ENCODE peak calls at places on chromosomes 4 and X, in ten cellular contexts. One of them, this sample, is unnamed.
A peak's percentile ranks its signal among the peaks of the same experiment; 100 is the strongest.

GRCh38 chr4:152536545-152537182 is 772 bp upstream of the FBXW7 start:
- DNase-seq in retinal pigment epithelial cell: peak; percentile 11
- DNase-seq in pancreas: no peak
- DNase-seq in kidney: peak; percentile 65
- DNase-seq in cardiac fibroblast: peak; percentile 61
- DNase-seq in astrocyte of the cerebellum: no peak
- DNase-seq in GM23338: peak; percentile 69
- DNase-seq in mucosa of descending colon: peak; percentile 55
- DNase-seq in osteocyte: no peak
- DNase-seq in glutamatergic neuron: no peak
- DNase-seq in this sample: peak; percentile 22

GRCh38 chr4:168153596-168154440 is 61.5 kb downstream of the ANXA10 start:
- DNase-seq in osteocyte: no peak
- DNase-seq in pancreas: peak; percentile 78
- DNase-seq in mucosa of descending colon: peak; percentile 76
- DNase-seq in GM23338: peak; percentile 77
- DNase-seq in kidney: peak; percentile 87
- DNase-seq in retinal pigment epithelial cell: peak; percentile 42
- DNase-seq in cardiac fibroblast: peak; percentile 90
- DNase-seq in glutamatergic neuron: peak; percentile 59
- DNase-seq in astrocyte of the cerebellum: peak; percentile 58
- DNase-seq in this sample: peak; percentile 15

GRCh38 chr4:151263455-151263854 is 13.5 kb upstream of the PRSS48 start:
- DNase-seq in osteocyte: no peak
- DNase-seq in GM23338: no peak
- DNase-seq in kidney: no peak
- DNase-seq in astrocyte of the cerebellum: no peak
- DNase-seq in cardiac fibroblast: no peak
- DNase-seq in glutamatergic neuron: no peak
- DNase-seq in retinal pigment epithelial cell: peak; percentile 7
- DNase-seq in mucosa of descending colon: no peak
- DNase-seq in pancreas: no peak
- DNase-seq in this sample: no peak

GRCh38 chr4:120078216-120078615 is 11.6 kb upstream of the MAD2L1 start:
- DNase-seq in mucosa of descending colon: no peak
- DNase-seq in glutamatergic neuron: no peak
- DNase-seq in astrocyte of the cerebellum: no peak
- DNase-seq in retinal pigment epithelial cell: no peak
- DNase-seq in cardiac fibroblast: peak; percentile 47
- DNase-seq in osteocyte: no peak
- DNase-seq in kidney: no peak
- DNase-seq in pancreas: no peak
- DNase-seq in GM23338: no peak
- DNase-seq in this sample: no peak

GRCh38 chr4:15925830-15926229 is 12.7 kb downstream of the FGFBP1 start:
- DNase-seq in astrocyte of the cerebellum: no peak
- DNase-seq in kidney: no peak
- DNase-seq in pancreas: no peak
- DNase-seq in mucosa of descending colon: no peak
- DNase-seq in cardiac fibroblast: no peak
- DNase-seq in osteocyte: no peak
- DNase-seq in GM23338: no peak
- DNase-seq in retinal pigment epithelial cell: no peak
- DNase-seq in glutamatergic neuron: no peak
- DNase-seq in this sample: no peak

GRCh38 chrX:12949927-12950656 is 24.8 kb upstream of the TMSB4X start:
- DNase-seq in astrocyte of the cerebellum: no peak
- DNase-seq in mucosa of descending colon: peak; percentile 88
- DNase-seq in kidney: peak; percentile 88
- DNase-seq in osteocyte: no peak
- DNase-seq in retinal pigment epithelial cell: peak; percentile 81
- DNase-seq in pancreas: peak; percentile 60
- DNase-seq in glutamatergic neuron: no peak
- DNase-seq in cardiac fibroblast: peak; percentile 94
- DNase-seq in GM23338: no peak
- DNase-seq in this sample: peak; percentile 61

GRCh38 chrX:56978172-56978571 is 17.2 kb downstream of the SPIN3 start:
- DNase-seq in pancreas: no peak
- DNase-seq in kidney: no peak
- DNase-seq in astrocyte of the cerebellum: peak; percentile 26
- DNase-seq in glutamatergic neuron: no peak
- DNase-seq in osteocyte: no peak
- DNase-seq in retinal pigment epithelial cell: peak; percentile 4
- DNase-seq in cardiac fibroblast: peak; percentile 60
- DNase-seq in mucosa of descending colon: no peak
- DNase-seq in GM23338: peak; percentile 64
- DNase-seq in this sample: no peak

GRCh38 chrX:107669885-107670628 is 41.7 kb downstream of the PRPS1 start:
- DNase-seq in kidney: no peak
- DNase-seq in astrocyte of the cerebellum: no peak
- DNase-seq in retinal pigment epithelial cell: no peak
- DNase-seq in mucosa of descending colon: no peak
- DNase-seq in pancreas: no peak
- DNase-seq in GM23338: no peak
- DNase-seq in osteocyte: no peak
- DNase-seq in cardiac fibroblast: no peak
- DNase-seq in glutamatergic neuron: no peak
- DNase-seq in this sample: no peak

GRCh38 chr4:37245391-37245954 is 930 bp downstream of the NWD2 start:
- DNase-seq in cardiac fibroblast: peak; percentile 7
- DNase-seq in retinal pigment epithelial cell: no peak
- DNase-seq in osteocyte: no peak
- DNase-seq in mucosa of descending colon: no peak
- DNase-seq in GM23338: peak; percentile 57
- DNase-seq in glutamatergic neuron: peak; percentile 7
- DNase-seq in kidney: no peak
- DNase-seq in pancreas: no peak
- DNase-seq in astrocyte of the cerebellum: no peak
- DNase-seq in this sample: no peak

GRCh38 chrX:31500920-31501319 is 429.1 kb upstream of the FTHL17 start:
- DNase-seq in pancreas: no peak
- DNase-seq in retinal pigment epithelial cell: no peak
- DNase-seq in osteocyte: no peak
- DNase-seq in glutamatergic neuron: no peak
- DNase-seq in astrocyte of the cerebellum: no peak
- DNase-seq in mucosa of descending colon: no peak
- DNase-seq in cardiac fibroblast: peak; percentile 55
- DNase-seq in GM23338: peak; percentile 5
- DNase-seq in kidney: no peak
- DNase-seq in this sample: no peak

GRCh38 chr4:35500812-35501211 is 743.5 kb downstream of the ARAP2 start:
- DNase-seq in mucosa of descending colon: no peak
- DNase-seq in glutamatergic neuron: no peak
- DNase-seq in osteocyte: no peak
- DNase-seq in pancreas: no peak
- DNase-seq in GM23338: no peak
- DNase-seq in retinal pigment epithelial cell: no peak
- DNase-seq in cardiac fibroblast: no peak
- DNase-seq in kidney: no peak
- DNase-seq in astrocyte of the cerebellum: no peak
- DNase-seq in this sample: no peak

GRCh38 chrX:69144854-69145253 is 20.4 kb downstream of the PJA1 start:
- DNase-seq in retinal pigment epithelial cell: no peak
- DNase-seq in cardiac fibroblast: no peak
- DNase-seq in pancreas: no peak
- DNase-seq in astrocyte of the cerebellum: no peak
- DNase-seq in mucosa of descending colon: no peak
- DNase-seq in GM23338: no peak
- DNase-seq in osteocyte: no peak
- DNase-seq in glutamatergic neuron: no peak
- DNase-seq in kidney: no peak
- DNase-seq in this sample: no peak

GRCh38 chr4:94550352-94550751 is 98.6 kb downstream of the PDLIM5 start:
- DNase-seq in osteocyte: no peak
- DNase-seq in glutamatergic neuron: no peak
- DNase-seq in cardiac fibroblast: no peak
- DNase-seq in GM23338: no peak
- DNase-seq in retinal pigment epithelial cell: no peak
- DNase-seq in pancreas: no peak
- DNase-seq in kidney: no peak
- DNase-seq in astrocyte of the cerebellum: no peak
- DNase-seq in mucosa of descending colon: no peak
- DNase-seq in this sample: no peak

GRCh38 chr4:54099287-54099958 is 540 bp upstream of the GSX2 start:
- DNase-seq in astrocyte of the cerebellum: peak; percentile 28
- DNase-seq in glutamatergic neuron: peak; percentile 19
- DNase-seq in kidney: no peak
- DNase-seq in GM23338: peak; percentile 67
- DNase-seq in retinal pigment epithelial cell: peak; percentile 93
- DNase-seq in mucosa of descending colon: no peak
- DNase-seq in pancreas: no peak
- DNase-seq in osteocyte: no peak
- DNase-seq in cardiac fibroblast: no peak
- DNase-seq in this sample: no peak

GRCh38 chr4:142663828-142664227 is 182.3 kb downstream of the INPP4B start:
- DNase-seq in glutamatergic neuron: no peak
- DNase-seq in cardiac fibroblast: peak; percentile 35
- DNase-seq in mucosa of descending colon: no peak
- DNase-seq in pancreas: no peak
- DNase-seq in retinal pigment epithelial cell: no peak
- DNase-seq in astrocyte of the cerebellum: no peak
- DNase-seq in GM23338: no peak
- DNase-seq in osteocyte: no peak
- DNase-seq in kidney: no peak
- DNase-seq in this sample: no peak

GRCh38 chr4:151355155-151355554 is 29.8 kb upstream of the SH3D19 start:
- DNase-seq in GM23338: no peak
- DNase-seq in osteocyte: no peak
- DNase-seq in pancreas: no peak
- DNase-seq in mucosa of descending colon: no peak
- DNase-seq in retinal pigment epithelial cell: no peak
- DNase-seq in astrocyte of the cerebellum: no peak
- DNase-seq in kidney: no peak
- DNase-seq in glutamatergic neuron: no peak
- DNase-seq in cardiac fibroblast: no peak
- DNase-seq in this sample: no peak

GRCh38 chr4:33395731-33396485 is 2675.7 kb downstream of the PCDH7 start:
- DNase-seq in pancreas: no peak
- DNase-seq in GM23338: no peak
- DNase-seq in osteocyte: no peak
- DNase-seq in glutamatergic neuron: no peak
- DNase-seq in astrocyte of the cerebellum: no peak
- DNase-seq in retinal pigment epithelial cell: no peak
- DNase-seq in kidney: no peak
- DNase-seq in cardiac fibroblast: no peak
- DNase-seq in mucosa of descending colon: no peak
- DNase-seq in this sample: no peak

GRCh38 chr4:137069473-137069872 is 462.8 kb downstream of the PCDH18 start:
- DNase-seq in retinal pigment epithelial cell: no peak
- DNase-seq in glutamatergic neuron: no peak
- DNase-seq in pancreas: no peak
- DNase-seq in kidney: no peak
- DNase-seq in cardiac fibroblast: no peak
- DNase-seq in osteocyte: no peak
- DNase-seq in GM23338: peak; percentile 17
- DNase-seq in astrocyte of the cerebellum: no peak
- DNase-seq in mucosa of descending colon: no peak
- DNase-seq in this sample: no peak
- TF ChIP-seq CTCF in retinal pigment epithelial cell: no peak
- TF ChIP-seq CTCF in glutamatergic neuron: no peak
- TF ChIP-seq CTCF in pancreas: no peak
- TF ChIP-seq CTCF in kidney: no peak
- TF ChIP-seq CTCF in cardiac fibroblast: no peak
- TF ChIP-seq CTCF in osteocyte: no peak
- TF ChIP-seq CTCF in GM23338: peak; percentile 35
- TF ChIP-seq CTCF in astrocyte of the cerebellum: no peak
- TF ChIP-seq CTCF in mucosa of descending colon: no peak
- TF ChIP-seq CTCF in this sample: peak; percentile 12

DNA sequence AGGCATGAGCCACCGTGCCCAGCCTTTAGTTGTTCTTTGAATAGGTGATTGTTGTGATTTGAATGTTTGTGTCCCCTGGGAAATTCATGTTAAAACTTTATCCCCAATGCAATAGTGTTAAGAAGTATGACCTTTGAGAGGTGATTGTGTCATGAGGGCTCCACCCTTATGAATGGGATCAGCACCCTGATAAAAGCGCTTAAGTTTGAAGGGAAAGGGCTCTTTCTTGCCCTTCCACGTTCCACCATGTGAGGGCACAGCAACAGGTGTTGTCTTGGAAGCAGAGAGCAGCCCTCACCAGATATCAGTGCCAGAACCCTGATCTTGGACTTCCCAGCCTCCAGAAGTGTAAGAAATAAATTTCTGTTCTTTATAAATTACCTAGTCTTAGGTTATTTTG is 33.7 kb upstream of the RP2 start:
- DNase-seq in kidney: no peak
- DNase-seq in astrocyte of the cerebellum: no peak
- DNase-seq in glutamatergic neuron: no peak
- DNase-seq in retinal pigment epithelial cell: no peak
- DNase-seq in cardiac fibroblast: peak; percentile 15
- DNase-seq in pancreas: no peak
- DNase-seq in osteocyte: no peak
- DNase-seq in mucosa of descending colon: no peak
- DNase-seq in GM23338: peak; percentile 37
- DNase-seq in this sample: no peak
- TF ChIP-seq CTCF in kidney: no peak
- TF ChIP-seq CTCF in astrocyte of the cerebellum: no peak
- TF ChIP-seq CTCF in glutamatergic neuron: no peak
- TF ChIP-seq CTCF in retinal pigment epithelial cell: peak; percentile 33
- TF ChIP-seq CTCF in cardiac fibroblast: peak; percentile 32
- TF ChIP-seq CTCF in pancreas: no peak
- TF ChIP-seq CTCF in osteocyte: peak; percentile 15
- TF ChIP-seq CTCF in mucosa of descending colon: no peak
- TF ChIP-seq CTCF in GM23338: peak; percentile 32
- TF ChIP-seq CTCF in this sample: peak; percentile 44

GRCh38 chrX:130144509-130144908 is 21.1 kb downstream of the AIFM1 start:
- DNase-seq in GM23338: no peak
- DNase-seq in kidney: no peak
- DNase-seq in pancreas: no peak
- DNase-seq in cardiac fibroblast: peak; percentile 76
- DNase-seq in osteocyte: no peak
- DNase-seq in glutamatergic neuron: no peak
- DNase-seq in retinal pigment epithelial cell: no peak
- DNase-seq in mucosa of descending colon: no peak
- DNase-seq in astrocyte of the cerebellum: no peak
- DNase-seq in this sample: no peak
- TF ChIP-seq CTCF in GM23338: no peak
- TF ChIP-seq CTCF in kidney: no peak
- TF ChIP-seq CTCF in pancreas: no peak
- TF ChIP-seq CTCF in cardiac fibroblast: peak; percentile 35
- TF ChIP-seq CTCF in osteocyte: no peak
- TF ChIP-seq CTCF in glutamatergic neuron: no peak
- TF ChIP-seq CTCF in retinal pigment epithelial cell: peak; percentile 17
- TF ChIP-seq CTCF in mucosa of descending colon: no peak
- TF ChIP-seq CTCF in astrocyte of the cerebellum: no peak
- TF ChIP-seq CTCF in this sample: no peak

GRCh38 chr4:98386-98785 is 25.9 kb upstream of the ZNF718 start:
- DNase-seq in osteocyte: no peak
- DNase-seq in glutamatergic neuron: no peak
- DNase-seq in GM23338: no peak
- DNase-seq in astrocyte of the cerebellum: no peak
- DNase-seq in cardiac fibroblast: no peak
- DNase-seq in pancreas: no peak
- DNase-seq in kidney: no peak
- DNase-seq in retinal pigment epithelial cell: no peak
- DNase-seq in mucosa of descending colon: no peak
- DNase-seq in this sample: no peak

DNA sequence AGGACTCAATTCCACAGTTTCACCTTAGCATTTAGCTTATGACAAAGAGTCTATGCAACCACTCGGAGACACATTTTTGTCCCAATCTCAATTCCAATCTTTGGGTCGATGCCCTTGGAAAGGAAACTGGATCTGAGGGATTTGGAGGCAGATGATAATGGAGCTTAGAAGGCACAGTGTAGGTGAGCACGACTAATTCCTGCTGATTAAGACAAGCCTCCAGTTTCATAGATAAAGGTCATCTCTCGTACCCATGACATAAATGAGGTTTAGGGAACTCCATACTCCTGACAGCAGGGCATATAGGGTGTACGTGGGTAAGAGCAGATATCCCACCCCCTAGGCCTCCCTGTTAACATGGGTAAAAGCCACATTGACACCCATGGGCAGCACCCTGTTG is 24.4 kb upstream of the ZNF718 start:
- DNase-seq in pancreas: no peak
- DNase-seq in kidney: no peak
- DNase-seq in osteocyte: no peak
- DNase-seq in glutamatergic neuron: no peak
- DNase-seq in mucosa of descending colon: no peak
- DNase-seq in GM23338: peak; percentile 46
- DNase-seq in cardiac fibroblast: no peak
- DNase-seq in astrocyte of the cerebellum: no peak
- DNase-seq in retinal pigment epithelial cell: no peak
- DNase-seq in this sample: no peak
- TF ChIP-seq CTCF in pancreas: no peak
- TF ChIP-seq CTCF in kidney: no peak
- TF ChIP-seq CTCF in osteocyte: no peak
- TF ChIP-seq CTCF in glutamatergic neuron: no peak
- TF ChIP-seq CTCF in mucosa of descending colon: no peak
- TF ChIP-seq CTCF in GM23338: no peak
- TF ChIP-seq CTCF in cardiac fibroblast: no peak
- TF ChIP-seq CTCF in astrocyte of the cerebellum: no peak
- TF ChIP-seq CTCF in retinal pigment epithelial cell: no peak
- TF ChIP-seq CTCF in this sample: no peak